ENCODE peak calls at places on chromosomes 5 and 9, in eight cellular contexts. L, S, N, T, B, Y, C and W are unnamed samples.

GRCh38 chr5:90641528-90641927 is 82.9 kb downstream of the ADGRV1 start:
- DNase-seq in C (no peak), B (no peak), Y (no peak), N (no peak), L (no peak), S (no peak), T (no peak), W (no peak)

GRCh38 chr9:86519216-86519615 is 165.0 kb upstream of the TUT7 start:
- DNase-seq in C (no peak), S (no peak), T (no peak), N (no peak), Y (no peak), B (no peak), L (no peak), W (no peak)

GRCh38 chr5:124746252-124746915 is at the start of gene ZNF608:
- DNase-seq in L (no peak), C (peak; percentile 13), B (peak; percentile 75), Y (peak; percentile 57), S (peak; percentile 69), T (peak; percentile 29), N (peak; percentile 92), W (peak; percentile 73)

GRCh38 chr5:10636363-10637142 is 72.7 kb downstream of the ANKRD33B start:
- DNase-seq in N (no peak), T (no peak), L (no peak), C (no peak), S (no peak), Y (no peak), B (no peak), W (no peak)

GRCh38 chr9:88835038-88835466 is 156.2 kb upstream of the S1PR3 start:
- DNase-seq in L (no peak), S (peak; percentile 66), B (peak; percentile 55), Y (peak; percentile 50), N (peak; percentile 84), C (no peak), T (no peak), W (no peak)

GRCh38 chr5:34600118-34600493 is 56.0 kb upstream of the RAI14 start:
- DNase-seq in Y (no peak), S (no peak), N (no peak), C (no peak), B (no peak), T (no peak), L (no peak), W (no peak)

GRCh38 chr9:89361031-89361430 is 42.7 kb downstream of the SECISBP2 start:
- DNase-seq in Y (no peak), B (no peak), T (no peak), S (no peak), L (no peak), N (no peak), C (no peak), W (peak; percentile 11)

GRCh38 chr9:136110082-136111061 is 8.3 kb downstream of the TMEM250 start:
- DNase-seq in T (no peak), N (peak; percentile 41), C (no peak), S (no peak), Y (peak; percentile 25), L (no peak), B (no peak), W (no peak)

GRCh38 chr5:174571662-174572397 is 152.6 kb upstream of the MSX2 start:
- DNase-seq in S (peak; percentile 91), T (no peak), L (no peak), N (peak; percentile 96), B (peak; percentile 88), Y (peak; percentile 91), C (peak; percentile 79), W (peak; percentile 93)

GRCh38 chr5:137563646-137564474 is 64.7 kb upstream of the SPOCK1 start:
- DNase-seq in N (peak; percentile 97), C (peak; percentile 82), L (no peak), B (peak; percentile 43), T (no peak), S (peak; percentile 70), Y (peak; percentile 98), W (no peak)

GRCh38 chr5:1204693-1205242 is 3.4 kb downstream of the SLC6A19 start:
- DNase-seq in C (no peak), L (no peak), B (peak; percentile 12), N (peak; percentile 30), T (no peak), Y (peak; percentile 13), S (peak; percentile 49), W (peak; percentile 73)

GRCh38 chr5:137372386-137373160 is 126.6 kb downstream of the SPOCK1 start:
- DNase-seq in S (peak; percentile 54), N (peak; percentile 20), B (no peak), T (no peak), Y (peak; percentile 84), L (no peak), C (peak; percentile 58), W (no peak)

GRCh38 chr5:17395516-17395915 is 102.5 kb upstream of the TAF11L2 start:
- DNase-seq in N (no peak), C (no peak), B (peak; percentile 27), T (no peak), S (no peak), L (no peak), Y (no peak), W (no peak)

GRCh38 chr5:91007251-91007650 is 375.9 kb downstream of the ARRDC3 start:
- DNase-seq in S (no peak), L (no peak), T (no peak), B (no peak), C (no peak), Y (no peak), N (no peak), W (no peak)

GRCh38 chr5:147782053-147783028 is at the start of gene JAKMIP2:
- DNase-seq in B (peak; percentile 2), T (peak; percentile 98), L (peak; percentile 73), Y (peak; percentile 20), N (peak; percentile 76), C (peak; percentile 18), S (peak; percentile 77), W (peak; percentile 100)

GRCh38 chr9:88747768-88748167 is 212.8 kb downstream of the NXNL2 start:
- DNase-seq in N (peak; percentile 93), T (no peak), L (no peak), Y (peak; percentile 89), C (peak; percentile 85), S (peak; percentile 63), B (peak; percentile 98), W (peak; percentile 86)

GRCh38 chr5:177419045-177419444 is 7.4 kb upstream of the GRK6 start:
- DNase-seq in T (no peak), B (peak; percentile 17), L (no peak), Y (peak; percentile 59), C (no peak), N (peak; percentile 88), S (no peak), W (no peak)

GRCh38 chr5:54673523-54674225 is 156.1 kb downstream of the SNX18 start:
- DNase-seq in B (peak; percentile 71), Y (no peak), L (no peak), S (no peak), C (no peak), N (peak; percentile 82), T (no peak), W (no peak)

GRCh38 chr9:72586388-72587160 is 65.2 kb downstream of the TMC1 start:
- DNase-seq in B (peak; percentile 75), L (peak; percentile 24), S (peak; percentile 95), T (no peak), C (peak; percentile 59), Y (peak; percentile 90), N (peak; percentile 92), W (no peak)

GRCh38 chr9:98203153-98203552 is 10.7 kb upstream of the CORO2A start:
- DNase-seq in N (no peak), S (no peak), B (no peak), L (no peak), T (no peak), Y (no peak), C (no peak), W (no peak)

GRCh38 chr5:81195334-81195929 is 37.7 kb upstream of the CKMT2 start:
- DNase-seq in N (peak; percentile 8), C (no peak), S (no peak), L (no peak), Y (no peak), B (no peak), T (no peak), W (no peak)

GRCh38 chr5:140093866-140094265 is 20.0 kb upstream of the PURA start:
- DNase-seq in B (no peak), L (no peak), S (no peak), T (no peak), Y (no peak), C (no peak), N (no peak), W (no peak)

GRCh38 chr9:8783999-8784398 is 984.4 kb upstream of the DMAC1 start:
- DNase-seq in C (no peak), B (no peak), T (no peak), N (no peak), Y (no peak), S (no peak), L (no peak), W (no peak)

GRCh38 chr9:92720209-92720765 is 44.3 kb downstream of the BICD2 start:
- DNase-seq in Y (no peak), T (no peak), N (no peak), L (no peak), B (no peak), C (no peak), S (no peak), W (no peak)

GRCh38 chr5:88979244-88979643 is 96.3 kb upstream of the MEF2C start:
- DNase-seq in C (peak; percentile 21), L (no peak), Y (no peak), S (peak; percentile 72), B (peak; percentile 42), N (peak; percentile 34), T (no peak), W (no peak)

GRCh38 chr9:19618816-19619215 is 170.0 kb downstream of the SLC24A2 start:
- DNase-seq in C (no peak), L (no peak), N (no peak), T (peak; percentile 31), Y (no peak), B (no peak), S (no peak), W (no peak)

GRCh38 chr9:6955251-6955921 is 197.6 kb downstream of the KDM4C start:
- DNase-seq in Y (no peak), L (no peak), C (peak; percentile 48), N (peak; percentile 74), B (peak; percentile 59), S (peak; percentile 68), T (peak; percentile 73), W (peak; percentile 62)

GRCh38 chr9:98701576-98701975 is 7.2 kb downstream of the GABBR2 start:
- DNase-seq in Y (no peak), T (peak; percentile 46), L (no peak), S (no peak), N (no peak), B (no peak), C (no peak), W (no peak)

GRCh38 chr5:14011089-14012004 is 66.9 kb upstream of the DNAH5 start:
- DNase-seq in T (peak; percentile 92), L (no peak), B (peak; percentile 87), Y (peak; percentile 94), S (peak; percentile 96), N (peak; percentile 92), C (peak; percentile 96), W (peak; percentile 98)

GRCh38 chr5:112586596-112587062 is 151.1 kb upstream of the APC start:
- DNase-seq in B (no peak), Y (no peak), T (no peak), N (no peak), L (no peak), S (no peak), C (no peak), W (no peak)